ENCODE peak calls at places on chromosomes 5 and 9, in nine cellular contexts. One of them, this sample, is unnamed.

GRCh38 chr5:169753795-169754194 is 116.7 kb downstream of the DOCK2 start:
- DNase-seq in naive B cell: no peak
- DNase-seq in stimulated activated CD8-positive, alpha-beta memory T cell treated with anti-CD3 and anti-CD28 coated beads, Interleukin-4, amount 100 ng/mL, for 4 hours: no peak
- DNase-seq in lung: no peak
- DNase-seq in HTR-8/SVneo: no peak
- DNase-seq in tibial artery: no peak
- DNase-seq in sciatic nerve: no peak
- DNase-seq in activated CD4-positive, alpha-beta T cell treated with anti-CD3 and anti-CD28 coated beads, Interleukin-2, amount 50 U/mL, for 4 hours: no peak
- DNase-seq in fibroblast of lung: peak; percentile 81
- DNase-seq in this sample: no peak

GRCh38 chr5:58871648-58872242 is 288.9 kb downstream of the RAB3C start:
- DNase-seq in naive B cell: peak; percentile 9
- DNase-seq in stimulated activated CD8-positive, alpha-beta memory T cell treated with anti-CD3 and anti-CD28 coated beads, Interleukin-4, amount 100 ng/mL, for 4 hours: no peak
- DNase-seq in lung: no peak
- DNase-seq in HTR-8/SVneo: peak; percentile 31
- DNase-seq in tibial artery: no peak
- DNase-seq in sciatic nerve: no peak
- DNase-seq in activated CD4-positive, alpha-beta T cell treated with anti-CD3 and anti-CD28 coated beads, Interleukin-2, amount 50 U/mL, for 4 hours: no peak
- DNase-seq in fibroblast of lung: peak; percentile 12
- DNase-seq in this sample: no peak

GRCh38 chr5:58752030-58752429 is 169.2 kb downstream of the RAB3C start:
- DNase-seq in naive B cell: no peak
- DNase-seq in stimulated activated CD8-positive, alpha-beta memory T cell treated with anti-CD3 and anti-CD28 coated beads, Interleukin-4, amount 100 ng/mL, for 4 hours: no peak
- DNase-seq in lung: no peak
- DNase-seq in HTR-8/SVneo: no peak
- DNase-seq in tibial artery: no peak
- DNase-seq in sciatic nerve: no peak
- DNase-seq in activated CD4-positive, alpha-beta T cell treated with anti-CD3 and anti-CD28 coated beads, Interleukin-2, amount 50 U/mL, for 4 hours: no peak
- DNase-seq in fibroblast of lung: no peak
- DNase-seq in this sample: no peak

GRCh38 chr9:8924529-8924928 is 1125.0 kb upstream of the DMAC1 start:
- DNase-seq in naive B cell: no peak
- DNase-seq in stimulated activated CD8-positive, alpha-beta memory T cell treated with anti-CD3 and anti-CD28 coated beads, Interleukin-4, amount 100 ng/mL, for 4 hours: no peak
- DNase-seq in lung: no peak
- DNase-seq in HTR-8/SVneo: no peak
- DNase-seq in tibial artery: no peak
- DNase-seq in sciatic nerve: no peak
- DNase-seq in activated CD4-positive, alpha-beta T cell treated with anti-CD3 and anti-CD28 coated beads, Interleukin-2, amount 50 U/mL, for 4 hours: no peak
- DNase-seq in fibroblast of lung: no peak
- DNase-seq in this sample: no peak

GRCh38 chr5:56979968-56980367 is 28.0 kb upstream of the MIER3 start:
- DNase-seq in naive B cell: no peak
- DNase-seq in stimulated activated CD8-positive, alpha-beta memory T cell treated with anti-CD3 and anti-CD28 coated beads, Interleukin-4, amount 100 ng/mL, for 4 hours: no peak
- DNase-seq in lung: no peak
- DNase-seq in HTR-8/SVneo: no peak
- DNase-seq in tibial artery: no peak
- DNase-seq in sciatic nerve: no peak
- DNase-seq in activated CD4-positive, alpha-beta T cell treated with anti-CD3 and anti-CD28 coated beads, Interleukin-2, amount 50 U/mL, for 4 hours: no peak
- DNase-seq in fibroblast of lung: no peak
- DNase-seq in this sample: no peak

GRCh38 chr5:9440517-9440916 is 105.4 kb downstream of the SEMA5A start:
- DNase-seq in naive B cell: no peak
- DNase-seq in stimulated activated CD8-positive, alpha-beta memory T cell treated with anti-CD3 and anti-CD28 coated beads, Interleukin-4, amount 100 ng/mL, for 4 hours: no peak
- DNase-seq in lung: no peak
- DNase-seq in HTR-8/SVneo: peak; percentile 25
- DNase-seq in tibial artery: no peak
- DNase-seq in sciatic nerve: no peak
- DNase-seq in activated CD4-positive, alpha-beta T cell treated with anti-CD3 and anti-CD28 coated beads, Interleukin-2, amount 50 U/mL, for 4 hours: no peak
- DNase-seq in fibroblast of lung: peak; percentile 84
- DNase-seq in this sample: no peak

GRCh38 chr5:79840085-79840990 is 150.7 kb downstream of the CMYA5 start:
- DNase-seq in naive B cell: no peak
- DNase-seq in stimulated activated CD8-positive, alpha-beta memory T cell treated with anti-CD3 and anti-CD28 coated beads, Interleukin-4, amount 100 ng/mL, for 4 hours: no peak
- DNase-seq in lung: no peak
- DNase-seq in HTR-8/SVneo: no peak
- DNase-seq in tibial artery: no peak
- DNase-seq in sciatic nerve: no peak
- DNase-seq in activated CD4-positive, alpha-beta T cell treated with anti-CD3 and anti-CD28 coated beads, Interleukin-2, amount 50 U/mL, for 4 hours: no peak
- DNase-seq in fibroblast of lung: peak; percentile 22
- DNase-seq in this sample: peak; percentile 4

GRCh38 chr5:30918171-30918570 is 275.3 kb upstream of the CDH6 start:
- DNase-seq in naive B cell: no peak
- DNase-seq in stimulated activated CD8-positive, alpha-beta memory T cell treated with anti-CD3 and anti-CD28 coated beads, Interleukin-4, amount 100 ng/mL, for 4 hours: no peak
- DNase-seq in lung: no peak
- DNase-seq in HTR-8/SVneo: peak; percentile 38
- DNase-seq in tibial artery: no peak
- DNase-seq in sciatic nerve: no peak
- DNase-seq in activated CD4-positive, alpha-beta T cell treated with anti-CD3 and anti-CD28 coated beads, Interleukin-2, amount 50 U/mL, for 4 hours: no peak
- DNase-seq in fibroblast of lung: peak; percentile 85
- DNase-seq in this sample: no peak

GRCh38 chr9:40913928-40914673 is 214.4 kb downstream of the FOXD4L6 start:
- DNase-seq in naive B cell: no peak
- DNase-seq in stimulated activated CD8-positive, alpha-beta memory T cell treated with anti-CD3 and anti-CD28 coated beads, Interleukin-4, amount 100 ng/mL, for 4 hours: no peak
- DNase-seq in lung: no peak
- DNase-seq in HTR-8/SVneo: no peak
- DNase-seq in tibial artery: no peak
- DNase-seq in sciatic nerve: no peak
- DNase-seq in activated CD4-positive, alpha-beta T cell treated with anti-CD3 and anti-CD28 coated beads, Interleukin-2, amount 50 U/mL, for 4 hours: no peak
- DNase-seq in fibroblast of lung: no peak
- DNase-seq in this sample: no peak

GRCh38 chr9:131499254-131499653 is 3.5 kb upstream of the POMT1 start:
- DNase-seq in naive B cell: no peak
- DNase-seq in stimulated activated CD8-positive, alpha-beta memory T cell treated with anti-CD3 and anti-CD28 coated beads, Interleukin-4, amount 100 ng/mL, for 4 hours: no peak
- DNase-seq in lung: no peak
- DNase-seq in HTR-8/SVneo: no peak
- DNase-seq in tibial artery: no peak
- DNase-seq in sciatic nerve: no peak
- DNase-seq in activated CD4-positive, alpha-beta T cell treated with anti-CD3 and anti-CD28 coated beads, Interleukin-2, amount 50 U/mL, for 4 hours: no peak
- DNase-seq in fibroblast of lung: no peak
- DNase-seq in this sample: no peak

GRCh38 chr5:153458266-153458665 is 32.2 kb upstream of the GRIA1 start:
- DNase-seq in naive B cell: no peak
- DNase-seq in stimulated activated CD8-positive, alpha-beta memory T cell treated with anti-CD3 and anti-CD28 coated beads, Interleukin-4, amount 100 ng/mL, for 4 hours: no peak
- DNase-seq in lung: no peak
- DNase-seq in HTR-8/SVneo: no peak
- DNase-seq in tibial artery: no peak
- DNase-seq in sciatic nerve: no peak
- DNase-seq in activated CD4-positive, alpha-beta T cell treated with anti-CD3 and anti-CD28 coated beads, Interleukin-2, amount 50 U/mL, for 4 hours: no peak
- DNase-seq in fibroblast of lung: no peak
- DNase-seq in this sample: no peak

GRCh38 chr9:126057869-126058467 is 268.7 kb upstream of the MVB12B start:
- DNase-seq in naive B cell: no peak
- DNase-seq in stimulated activated CD8-positive, alpha-beta memory T cell treated with anti-CD3 and anti-CD28 coated beads, Interleukin-4, amount 100 ng/mL, for 4 hours: no peak
- DNase-seq in lung: no peak
- DNase-seq in HTR-8/SVneo: no peak
- DNase-seq in tibial artery: no peak
- DNase-seq in sciatic nerve: no peak
- DNase-seq in activated CD4-positive, alpha-beta T cell treated with anti-CD3 and anti-CD28 coated beads, Interleukin-2, amount 50 U/mL, for 4 hours: no peak
- DNase-seq in fibroblast of lung: no peak
- DNase-seq in this sample: no peak

GRCh38 chr9:130934702-130935659 is 4.1 kb downstream of the FIBCD1 start:
- DNase-seq in naive B cell: no peak
- DNase-seq in stimulated activated CD8-positive, alpha-beta memory T cell treated with anti-CD3 and anti-CD28 coated beads, Interleukin-4, amount 100 ng/mL, for 4 hours: no peak
- DNase-seq in lung: no peak
- DNase-seq in HTR-8/SVneo: no peak
- DNase-seq in tibial artery: no peak
- DNase-seq in sciatic nerve: no peak
- DNase-seq in activated CD4-positive, alpha-beta T cell treated with anti-CD3 and anti-CD28 coated beads, Interleukin-2, amount 50 U/mL, for 4 hours: no peak
- DNase-seq in fibroblast of lung: no peak
- DNase-seq in this sample: no peak

GRCh38 chr5:77758141-77758938 is 17.8 kb downstream of the TBCA start:
- DNase-seq in naive B cell: no peak
- DNase-seq in stimulated activated CD8-positive, alpha-beta memory T cell treated with anti-CD3 and anti-CD28 coated beads, Interleukin-4, amount 100 ng/mL, for 4 hours: no peak
- DNase-seq in lung: no peak
- DNase-seq in HTR-8/SVneo: no peak
- DNase-seq in tibial artery: no peak
- DNase-seq in sciatic nerve: no peak
- DNase-seq in activated CD4-positive, alpha-beta T cell treated with anti-CD3 and anti-CD28 coated beads, Interleukin-2, amount 50 U/mL, for 4 hours: no peak
- DNase-seq in fibroblast of lung: no peak
- DNase-seq in this sample: peak; percentile 65

GRCh38 chr9:28909526-28909925 is 1336.2 kb upstream of the C9orf72 start:
- DNase-seq in naive B cell: no peak
- DNase-seq in stimulated activated CD8-positive, alpha-beta memory T cell treated with anti-CD3 and anti-CD28 coated beads, Interleukin-4, amount 100 ng/mL, for 4 hours: no peak
- DNase-seq in lung: no peak
- DNase-seq in HTR-8/SVneo: no peak
- DNase-seq in tibial artery: no peak
- DNase-seq in sciatic nerve: no peak
- DNase-seq in activated CD4-positive, alpha-beta T cell treated with anti-CD3 and anti-CD28 coated beads, Interleukin-2, amount 50 U/mL, for 4 hours: no peak
- DNase-seq in fibroblast of lung: no peak
- DNase-seq in this sample: no peak

GRCh38 chr5:146540421-146540820 is 24.4 kb upstream of the GPR151 start:
- DNase-seq in naive B cell: no peak
- DNase-seq in stimulated activated CD8-positive, alpha-beta memory T cell treated with anti-CD3 and anti-CD28 coated beads, Interleukin-4, amount 100 ng/mL, for 4 hours: no peak
- DNase-seq in lung: no peak
- DNase-seq in HTR-8/SVneo: no peak
- DNase-seq in tibial artery: no peak
- DNase-seq in sciatic nerve: no peak
- DNase-seq in activated CD4-positive, alpha-beta T cell treated with anti-CD3 and anti-CD28 coated beads, Interleukin-2, amount 50 U/mL, for 4 hours: no peak
- DNase-seq in fibroblast of lung: peak; percentile 49
- DNase-seq in this sample: no peak

GRCh38 chr5:175658299-175659145 is 651 bp downstream of the HRH2 start:
- DNase-seq in naive B cell: no peak
- DNase-seq in stimulated activated CD8-positive, alpha-beta memory T cell treated with anti-CD3 and anti-CD28 coated beads, Interleukin-4, amount 100 ng/mL, for 4 hours: no peak
- DNase-seq in lung: no peak
- DNase-seq in HTR-8/SVneo: no peak
- DNase-seq in tibial artery: peak; percentile 35
- DNase-seq in sciatic nerve: no peak
- DNase-seq in activated CD4-positive, alpha-beta T cell treated with anti-CD3 and anti-CD28 coated beads, Interleukin-2, amount 50 U/mL, for 4 hours: peak; percentile 30
- DNase-seq in fibroblast of lung: no peak
- DNase-seq in this sample: no peak

GRCh38 chr9:90925581-90926257 is 124.1 kb downstream of the SYK start:
- DNase-seq in naive B cell: no peak
- DNase-seq in stimulated activated CD8-positive, alpha-beta memory T cell treated with anti-CD3 and anti-CD28 coated beads, Interleukin-4, amount 100 ng/mL, for 4 hours: no peak
- DNase-seq in lung: no peak
- DNase-seq in HTR-8/SVneo: peak; percentile 35
- DNase-seq in tibial artery: no peak
- DNase-seq in sciatic nerve: no peak
- DNase-seq in activated CD4-positive, alpha-beta T cell treated with anti-CD3 and anti-CD28 coated beads, Interleukin-2, amount 50 U/mL, for 4 hours: no peak
- DNase-seq in fibroblast of lung: peak; percentile 93
- DNase-seq in this sample: no peak

GRCh38 chr9:134320195-134320885 is 5.9 kb upstream of the RXRA start:
- DNase-seq in naive B cell: no peak
- DNase-seq in stimulated activated CD8-positive, alpha-beta memory T cell treated with anti-CD3 and anti-CD28 coated beads, Interleukin-4, amount 100 ng/mL, for 4 hours: no peak
- DNase-seq in lung: no peak
- DNase-seq in HTR-8/SVneo: no peak
- DNase-seq in tibial artery: no peak
- DNase-seq in sciatic nerve: peak; percentile 57
- DNase-seq in activated CD4-positive, alpha-beta T cell treated with anti-CD3 and anti-CD28 coated beads, Interleukin-2, amount 50 U/mL, for 4 hours: no peak
- DNase-seq in fibroblast of lung: no peak
- DNase-seq in this sample: peak; percentile 78

GRCh38 chr5:78008356-78008967 is 232.3 kb upstream of the TBCA start:
- DNase-seq in naive B cell: no peak
- DNase-seq in stimulated activated CD8-positive, alpha-beta memory T cell treated with anti-CD3 and anti-CD28 coated beads, Interleukin-4, amount 100 ng/mL, for 4 hours: no peak
- DNase-seq in lung: no peak
- DNase-seq in HTR-8/SVneo: peak; percentile 51
- DNase-seq in tibial artery: no peak
- DNase-seq in sciatic nerve: no peak
- DNase-seq in activated CD4-positive, alpha-beta T cell treated with anti-CD3 and anti-CD28 coated beads, Interleukin-2, amount 50 U/mL, for 4 hours: no peak
- DNase-seq in fibroblast of lung: peak; percentile 32
- DNase-seq in this sample: no peak

GRCh38 chr5:75053286-75054109 is 1.1 kb upstream of the GCNT4 start:
- DNase-seq in naive B cell: no peak
- DNase-seq in stimulated activated CD8-positive, alpha-beta memory T cell treated with anti-CD3 and anti-CD28 coated beads, Interleukin-4, amount 100 ng/mL, for 4 hours: peak; percentile 16
- DNase-seq in lung: peak; percentile 61
- DNase-seq in HTR-8/SVneo: peak; percentile 34
- DNase-seq in tibial artery: peak; percentile 34
- DNase-seq in sciatic nerve: peak; percentile 69
- DNase-seq in activated CD4-positive, alpha-beta T cell treated with anti-CD3 and anti-CD28 coated beads, Interleukin-2, amount 50 U/mL, for 4 hours: peak; percentile 52
- DNase-seq in fibroblast of lung: peak; percentile 80
- DNase-seq in this sample: peak; percentile 69

GRCh38 chr9:90290716-90291485 is 351.7 kb downstream of the DIRAS2 start:
- DNase-seq in naive B cell: no peak
- DNase-seq in stimulated activated CD8-positive, alpha-beta memory T cell treated with anti-CD3 and anti-CD28 coated beads, Interleukin-4, amount 100 ng/mL, for 4 hours: no peak
- DNase-seq in lung: no peak
- DNase-seq in HTR-8/SVneo: no peak
- DNase-seq in tibial artery: no peak
- DNase-seq in sciatic nerve: no peak
- DNase-seq in activated CD4-positive, alpha-beta T cell treated with anti-CD3 and anti-CD28 coated beads, Interleukin-2, amount 50 U/mL, for 4 hours: no peak
- DNase-seq in fibroblast of lung: peak; percentile 35
- DNase-seq in this sample: no peak

GRCh38 chr9:102631559-102631958 is 363.6 kb upstream of the CYLC2 start:
- DNase-seq in naive B cell: no peak
- DNase-seq in stimulated activated CD8-positive, alpha-beta memory T cell treated with anti-CD3 and anti-CD28 coated beads, Interleukin-4, amount 100 ng/mL, for 4 hours: no peak
- DNase-seq in lung: no peak
- DNase-seq in HTR-8/SVneo: no peak
- DNase-seq in tibial artery: no peak
- DNase-seq in sciatic nerve: no peak
- DNase-seq in activated CD4-positive, alpha-beta T cell treated with anti-CD3 and anti-CD28 coated beads, Interleukin-2, amount 50 U/mL, for 4 hours: no peak
- DNase-seq in fibroblast of lung: no peak
- DNase-seq in this sample: no peak

This sample was measured in left lobe of liver.